ENCODE peak calls at places on chromosomes 12 and 14, in eight cellular contexts. N is foreskin fibroblast, S is AG04450, X is activated B cell treated with CpG ODN at 0.5 μM for 24 hours, K is Peyer's patch, T is progenitor cell of endocrine pancreas, O is coronary artery, W is Calu3. L is an unnamed sample.

GRCh38 chr14:35897616-35898111 is 71.5 kb downstream of the BRMS1L start:
- DNase-seq in O (no peak), S (no peak), N (no peak), X (no peak), K (no peak), T (no peak), W (peak), L (no peak)

GRCh38 chr14:59919582-59920377 is at the start of gene LRRC9:
- DNase-seq in X (no peak), N (no peak), W (no peak), S (no peak), K (peak), O (no peak), T (peak), L (no peak)

GRCh38 chr14:101758913-101759593 is 2.5 kb upstream of the PPP2R5C start:
- DNase-seq in W (no peak), K (no peak), S (no peak), O (peak), T (no peak), X (no peak), N (no peak), L (no peak)

GRCh38 chr14:22544881-22545420 is 44.1 kb downstream of the DAD1 start:
- DNase-seq in W (no peak), N (no peak), K (no peak), S (no peak), O (no peak), T (no peak), X (no peak), L (no peak)

GRCh38 chr12:90938451-90938850 is 16.5 kb downstream of the CCER1 start:
- DNase-seq in X (no peak), S (no peak), W (peak), T (no peak), O (no peak), K (no peak), N (peak), L (no peak)

GRCh38 chr12:34396861-34397590 is 374.7 kb downstream of the ALG10 start:
- DNase-seq in W (no peak), K (peak), T (peak), N (no peak), S (no peak), O (peak), X (peak), L (peak)

GRCh38 chr12:71046215-71046614 is 111.6 kb downstream of the TSPAN8 start:
- DNase-seq in S (no peak), O (no peak), T (no peak), N (peak), W (peak), K (no peak), X (no peak), L (no peak)

GRCh38 chr12:121443193-121443829 is 43.4 kb downstream of the RNF34 start:
- DNase-seq in N (peak), K (peak), T (peak), X (peak), O (no peak), S (peak), W (peak), L (peak)

GRCh38 chr14:68711551-68712437 is 81.1 kb downstream of the ZFP36L1 start:
- DNase-seq in S (no peak), T (no peak), N (no peak), W (no peak), K (no peak), X (no peak), O (peak), L (no peak)

GRCh38 chr12:6306599-6307220 is 3.8 kb upstream of the PLEKHG6 start:
- DNase-seq in O (no peak), W (no peak), S (no peak), K (peak), X (no peak), T (no peak), N (no peak), L (no peak)

GRCh38 chr12:53231859-53232640 is at the start of gene RARG:
- DNase-seq in T (no peak), K (peak), N (no peak), W (peak), S (no peak), X (no peak), O (peak), L (peak)

GRCh38 chr14:50257728-50258127 is 26.4 kb upstream of the SOS2 start:
- DNase-seq in X (no peak), S (no peak), O (no peak), W (no peak), K (no peak), N (no peak), T (no peak), L (no peak)

GRCh38 chr12:32907166-32907565 is 10.6 kb upstream of the PKP2 start:
- DNase-seq in S (no peak), K (no peak), T (no peak), N (no peak), O (no peak), W (no peak), X (no peak), L (no peak)

GRCh38 chr12:118064608-118065007 is 3.6 kb upstream of the WSB2 start:
- DNase-seq in O (no peak), K (no peak), W (no peak), X (no peak), T (no peak), N (no peak), S (no peak), L (no peak)

DNA sequence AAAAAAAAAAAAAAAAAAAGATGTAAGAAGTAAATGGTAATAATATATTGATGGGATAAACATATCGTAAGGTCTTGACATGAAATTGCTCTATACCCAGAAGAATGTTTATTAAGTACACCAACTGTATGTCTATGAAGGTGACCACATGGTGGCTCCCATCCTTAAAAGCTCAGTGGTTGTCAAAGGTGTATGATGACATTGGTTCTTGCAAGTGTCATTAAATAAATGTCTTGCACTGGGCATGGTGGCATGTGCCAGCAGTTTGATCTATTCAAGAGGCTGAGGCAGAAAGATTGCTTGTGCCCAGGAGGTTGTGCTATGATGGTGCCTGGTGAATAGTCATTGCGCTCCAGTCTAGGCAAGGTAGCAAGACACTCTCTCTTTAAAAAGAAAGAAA is 10.4 kb downstream of the CCT2 start:
- DNase-seq in W (no peak), X (no peak), N (no peak), S (no peak), K (no peak), T (no peak), O (no peak), L (no peak)
- TF ChIP-seq CTCF in W (no peak), X (no peak), N (no peak), S (no peak), K (no peak), T (no peak), O (no peak), L (no peak)

DNA sequence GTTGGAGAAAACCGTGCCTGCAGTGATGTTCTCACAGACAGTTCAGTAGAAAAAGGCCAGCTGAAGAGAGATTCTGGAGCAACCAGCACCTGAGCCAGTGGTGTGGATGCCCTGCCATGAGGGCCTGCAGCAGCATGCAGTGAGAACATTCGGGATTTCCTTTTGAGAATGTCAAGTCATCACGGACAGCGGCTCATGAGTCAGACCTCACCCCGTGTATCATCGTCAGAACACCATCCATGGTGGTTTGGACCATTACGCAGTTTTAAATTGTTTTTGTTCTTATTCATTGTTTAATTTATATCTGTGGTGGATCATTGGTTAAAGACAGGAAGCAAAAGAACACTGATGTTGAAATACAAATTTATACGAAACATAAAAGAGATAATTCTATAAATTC is 179.1 kb upstream of the KRR1 start:
- DNase-seq in O (no peak), K (no peak), T (no peak), X (no peak), S (peak), W (no peak), N (peak), L (no peak)
- TF ChIP-seq CTCF in O (no peak), K (no peak), T (no peak), X (no peak), S (no peak), W (no peak), N (no peak), L (no peak)

GRCh38 chr12:51910691-51911090 is 3.4 kb downstream of the ACVRL1 start:
- DNase-seq in K (no peak), N (no peak), X (no peak), O (no peak), W (no peak), S (no peak), T (no peak), L (no peak)
- TF ChIP-seq CTCF in K (no peak), N (no peak), X (no peak), O (no peak), W (no peak), S (no peak), T (no peak), L (no peak)

GRCh38 chr12:131137836-131138637 is 184.3 kb downstream of the ADGRD1 start:
- DNase-seq in W (no peak), X (no peak), N (peak), O (peak), K (no peak), T (no peak), S (no peak), L (no peak)
- TF ChIP-seq CTCF in W (no peak), X (no peak), N (no peak), O (no peak), K (no peak), T (no peak), S (no peak), L (no peak)

GRCh38 chr14:104175811-104176210 is 37.4 kb downstream of the KIF26A start:
- DNase-seq in W (no peak), S (no peak), O (no peak), N (no peak), K (no peak), X (no peak), T (no peak), L (no peak)

GRCh38 chr14:104176611-104177010 is 38.2 kb downstream of the KIF26A start:
- DNase-seq in N (no peak), T (no peak), K (no peak), S (no peak), X (no peak), W (no peak), O (no peak), L (no peak)

GRCh38 chr14:104179126-104179525 is 40.7 kb downstream of the KIF26A start:
- DNase-seq in W (no peak), X (no peak), T (no peak), O (no peak), K (no peak), S (no peak), N (no peak), L (no peak)

GRCh38 chr14:104178279-104178678 is 39.9 kb downstream of the KIF26A start:
- DNase-seq in S (no peak), O (no peak), X (no peak), W (no peak), K (no peak), T (no peak), N (no peak), L (no peak)

DNA sequence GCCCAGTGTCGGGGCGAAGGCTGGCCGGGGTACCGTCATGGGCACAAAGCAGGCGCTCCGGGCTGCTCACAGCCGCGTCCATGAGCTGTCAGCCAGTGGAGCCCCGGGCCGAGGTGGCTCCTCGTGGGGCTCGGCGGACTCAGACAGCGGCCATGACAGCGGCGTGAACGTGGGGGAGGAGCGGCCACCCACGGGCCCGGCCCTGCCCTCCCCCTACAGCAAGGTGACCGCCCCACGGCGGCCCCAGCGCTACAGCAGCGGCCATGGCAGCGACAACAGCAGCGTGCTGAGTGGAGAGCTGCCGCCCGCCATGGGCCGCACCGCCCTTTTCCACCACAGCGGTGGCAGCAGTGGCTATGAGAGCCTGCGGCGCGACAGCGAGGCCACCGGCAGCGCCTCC is 39.0 kb downstream of the KIF26A start:
- DNase-seq in O (no peak), W (no peak), K (no peak), X (no peak), N (no peak), S (no peak), T (no peak), L (no peak)
- TF ChIP-seq CTCF in O (no peak), W (no peak), K (no peak), X (no peak), N (no peak), S (no peak), T (no peak), L (no peak)

DNA sequence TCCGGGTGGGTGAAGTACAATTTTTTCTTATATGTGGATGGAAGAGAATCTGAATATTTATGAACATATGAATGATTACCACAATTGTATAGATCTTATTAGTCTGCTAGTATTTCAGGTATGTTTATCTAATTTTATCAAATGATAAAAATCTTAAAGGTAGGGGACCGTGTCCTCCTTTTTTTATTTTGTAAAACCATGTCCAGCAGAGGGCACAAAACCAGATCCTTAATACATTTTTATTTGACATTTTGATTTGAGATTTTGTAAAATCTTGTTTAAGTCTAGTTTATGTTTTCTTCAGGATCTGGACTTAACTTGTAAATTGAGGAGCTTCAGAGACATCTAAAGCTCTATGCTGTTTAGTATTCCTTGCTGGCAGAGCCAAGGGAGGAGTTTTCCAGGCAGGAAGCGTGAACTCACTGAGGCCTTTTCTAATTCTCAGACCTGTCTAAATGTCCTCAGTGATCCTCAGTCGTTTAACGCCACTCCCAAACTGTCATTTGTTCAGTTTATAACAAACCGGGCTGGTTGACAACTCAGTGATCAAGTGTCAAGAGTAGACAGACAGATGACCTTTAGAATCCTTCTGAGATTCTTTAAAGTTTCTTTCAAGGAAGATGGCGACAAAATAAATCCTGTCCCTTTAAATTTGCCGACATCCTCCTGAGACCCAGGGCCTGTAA is 263.9 kb downstream of the KTN1 start:
- DNase-seq in N (no peak), K (no peak), O (no peak), S (no peak), W (no peak), T (no peak), X (no peak), L (no peak)
- TF ChIP-seq CTCF in N (no peak), K (no peak), O (no peak), S (peak), W (no peak), T (no peak), X (no peak), L (peak)

GRCh38 chr14:61472025-61472672 is 150.8 kb downstream of the PRKCH start:
- DNase-seq in K (no peak), X (no peak), N (peak), S (peak), W (peak), O (no peak), T (no peak), L (no peak)

GRCh38 chr14:61469771-61470170 is 148.4 kb downstream of the PRKCH start:
- DNase-seq in X (no peak), O (no peak), T (no peak), N (no peak), W (no peak), K (no peak), S (no peak), L (no peak)

GRCh38 chr14:61471297-61471980 is 150.1 kb downstream of the PRKCH start:
- DNase-seq in N (no peak), K (no peak), X (no peak), O (no peak), W (no peak), T (no peak), S (no peak), L (no peak)

GRCh38 chr14:61470954-61471279 is 149.5 kb downstream of the PRKCH start:
- DNase-seq in O (no peak), N (no peak), W (no peak), T (no peak), X (no peak), K (no peak), S (no peak), L (no peak)

DNA sequence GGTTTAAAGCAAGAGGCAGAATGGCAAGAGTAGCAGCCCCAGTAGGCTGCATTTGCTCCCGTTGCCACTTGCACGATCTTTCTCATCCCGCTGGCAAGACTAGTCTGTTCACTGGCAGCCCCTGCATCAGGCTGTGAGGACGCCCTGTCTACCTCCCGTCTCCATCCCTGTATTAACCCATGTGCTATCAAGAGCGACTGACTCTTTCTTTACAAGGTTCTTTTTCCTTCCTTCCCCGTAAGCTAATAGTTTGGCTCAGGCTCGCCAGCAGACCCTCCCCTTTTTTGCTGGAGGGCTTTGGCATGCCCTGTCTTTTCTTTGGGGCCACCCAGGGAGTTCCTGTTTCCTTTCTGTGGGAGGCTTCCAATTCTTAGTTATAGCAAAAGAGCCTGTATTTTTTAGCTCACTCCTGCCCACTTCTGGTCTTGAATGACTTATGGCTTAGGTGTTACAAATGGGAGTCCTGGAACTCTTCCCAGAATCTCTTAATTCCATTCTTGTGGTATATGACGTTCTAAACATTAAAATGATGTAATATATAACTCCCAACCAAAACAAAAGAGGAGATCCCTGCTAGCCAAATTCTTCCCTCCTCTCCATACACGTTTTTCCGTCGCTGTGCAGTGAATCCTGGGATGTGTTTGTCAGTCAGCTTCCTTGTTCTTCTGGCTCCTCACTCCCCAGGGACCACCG is 149.0 kb downstream of the PRKCH start:
- DNase-seq in S (peak), N (peak), O (no peak), X (no peak), K (no peak), T (no peak), W (no peak), L (no peak)
- TF ChIP-seq CTCF in S (peak), N (peak), O (no peak), X (no peak), K (no peak), T (no peak), W (no peak), L (peak)

L was measured in osteocyte.